ENCODE peak calls at places on chromosomes 3 and 15, in six cellular contexts. K is right cardiac atrium, X is kidney, H is WERI-Rb-1, E is RWPE2, G is tibial nerve. L is an unnamed sample.

GRCh38 chr15:77479015-77479414 is 58.3 kb downstream of the HMG20A start:
- DNase-seq in H (no peak), K (no peak), X (no peak), G (no peak), E (no peak), L (no peak)

GRCh38 chr3:50550079-50550736 is 17.3 kb downstream of the C3orf18 start:
- DNase-seq in E (no peak), X (no peak), K (peak), G (peak), H (peak), L (peak)

GRCh38 chr15:80095511-80095910 is 36.0 kb downstream of the ZFAND6 start:
- DNase-seq in K (no peak), E (no peak), G (no peak), H (no peak), X (no peak), L (peak)

GRCh38 chr3:58193682-58194407 is 16.9 kb downstream of the DNASE1L3 start:
- DNase-seq in X (no peak), E (no peak), G (no peak), K (no peak), H (no peak), L (no peak)

GRCh38 chr15:77419050-77419835 is 661 bp downstream of the PEAK1 start:
- DNase-seq in E (peak), K (peak), H (peak), G (peak), X (peak), L (peak)

GRCh38 chr15:31235298-31236183 is 91.1 kb upstream of the KLF13 start:
- DNase-seq in X (peak), H (no peak), G (no peak), E (peak), K (peak), L (peak)

GRCh38 chr15:94164202-94164807 is 67.1 kb upstream of the MCTP2 start:
- DNase-seq in X (no peak), E (no peak), H (peak), G (peak), K (no peak), L (peak)

GRCh38 chr3:171190668-171191067 is 164.1 kb upstream of the SLC2A2 start:
- DNase-seq in E (no peak), K (no peak), G (no peak), X (no peak), H (no peak), L (no peak)

GRCh38 chr3:148092624-148093194 is 605.0 kb upstream of the AGTR1 start:
- DNase-seq in G (no peak), X (no peak), E (no peak), K (no peak), H (no peak), L (no peak)

GRCh38 chr15:32986147-32986546 is 208.4 kb downstream of the FMN1 start:
- DNase-seq in H (no peak), X (no peak), E (no peak), G (no peak), K (no peak), L (no peak)

GRCh38 chr3:45426161-45426560 is 37.8 kb downstream of the LARS2 start:
- DNase-seq in X (no peak), K (no peak), G (no peak), H (no peak), E (no peak), L (no peak)

GRCh38 chr3:100893590-100893989 is 99.6 kb downstream of the ABI3BP start:
- DNase-seq in K (no peak), G (no peak), E (no peak), X (peak), H (peak), L (peak)

GRCh38 chr15:40942337-40942854 is 10.9 kb upstream of the CHAC1 start:
- DNase-seq in H (peak), K (peak), G (no peak), X (no peak), E (peak), L (no peak)

GRCh38 chr15:39180494-39180930 is 400.4 kb upstream of the THBS1 start:
- DNase-seq in G (no peak), H (no peak), X (no peak), E (no peak), K (no peak), L (no peak)

GRCh38 chr3:17322106-17322793 is 420.2 kb downstream of the TBC1D5 start:
- DNase-seq in E (no peak), G (no peak), H (no peak), X (no peak), K (no peak), L (no peak)

GRCh38 chr3:183392166-183393034 is 36.0 kb downstream of the MCF2L2 start:
- DNase-seq in X (no peak), H (no peak), E (no peak), K (no peak), G (no peak), L (no peak)

GRCh38 chr3:119649764-119650163 is 10.6 kb downstream of the POPDC2 start:
- DNase-seq in K (no peak), X (no peak), G (no peak), H (no peak), E (no peak), L (no peak)

GRCh38 chr3:144394052-144394451 is 422.4 kb downstream of the DIPK2A start:
- DNase-seq in H (no peak), G (no peak), E (no peak), K (no peak), X (no peak), L (no peak)

GRCh38 chr15:58247803-58248503 is 109.8 kb downstream of the AQP9 start:
- DNase-seq in E (no peak), H (no peak), X (no peak), K (peak), G (no peak), L (peak)

GRCh38 chr3:148178508-148178907 is 519.2 kb upstream of the AGTR1 start:
- DNase-seq in E (no peak), X (no peak), K (no peak), H (no peak), G (no peak), L (no peak)

GRCh38 chr15:61951949-61952348 is 108.3 kb downstream of the VPS13C start:
- DNase-seq in H (no peak), K (no peak), G (no peak), E (no peak), X (no peak), L (peak)

GRCh38 chr15:85443593-85444328 is 63.4 kb downstream of the AKAP13 start:
- DNase-seq in E (no peak), X (no peak), H (no peak), K (no peak), G (no peak), L (no peak)

GRCh38 chr15:71195242-71195641 is 80.0 kb downstream of the THSD4 start:
- DNase-seq in K (no peak), G (no peak), X (no peak), E (no peak), H (peak), L (no peak)

GRCh38 chr3:16665282-16665741 is 60.1 kb upstream of the DAZL start:
- DNase-seq in H (no peak), G (no peak), K (no peak), E (no peak), X (no peak), L (no peak)

GRCh38 chr3:140164922-140165590 is 230.1 kb downstream of the CLSTN2 start:
- DNase-seq in G (no peak), E (no peak), K (no peak), H (no peak), X (no peak), L (no peak)

GRCh38 chr15:82919231-82919886 is 33.2 kb downstream of the HOMER2 start:
- DNase-seq in K (no peak), X (peak), E (no peak), G (peak), H (no peak), L (peak)

GRCh38 chr3:170421147-170421641 is 2.5 kb downstream of the CLDN11 start:
- DNase-seq in X (no peak), E (no peak), K (peak), G (no peak), H (no peak), L (peak)

GRCh38 chr3:40463579-40463978 is 6.4 kb downstream of the RPL14 start:
- DNase-seq in H (no peak), K (no peak), E (no peak), G (no peak), X (no peak), L (no peak)

GRCh38 chr3:30495172-30496124 is 111.0 kb upstream of the TGFBR2 start:
- DNase-seq in G (no peak), K (no peak), E (no peak), X (no peak), H (no peak), L (no peak)

GRCh38 chr3:162719684-162720341 is 1223.2 kb downstream of the OTOL1 start:
- DNase-seq in X (no peak), E (no peak), K (no peak), G (no peak), H (no peak), L (no peak)

GRCh38 chr15:38864122-38864521 is 299.5 kb upstream of the RASGRP1 start:
- DNase-seq in K (no peak), H (no peak), G (no peak), X (no peak), E (no peak), L (no peak)

GRCh38 chr15:39666671-39667070 is 85.8 kb downstream of the THBS1 start:
- DNase-seq in X (no peak), E (no peak), K (no peak), H (no peak), G (no peak), L (no peak)

GRCh38 chr3:119352863-119353527 is 58.8 kb downstream of the ARHGAP31 start:
- DNase-seq in X (no peak), K (no peak), H (no peak), E (no peak), G (peak), L (no peak)

GRCh38 chr3:18740631-18741583 is 315.8 kb upstream of the SATB1 start:
- DNase-seq in E (no peak), G (peak), H (no peak), K (no peak), X (no peak), L (peak)

GRCh38 chr15:68279779-68280745 is 2.5 kb downstream of the FEM1B start:
- DNase-seq in H (no peak), E (no peak), G (no peak), X (no peak), K (no peak), L (no peak)

GRCh38 chr3:18531662-18532061 is 106.5 kb upstream of the SATB1 start:
- DNase-seq in H (no peak), X (no peak), K (no peak), E (no peak), G (no peak), L (no peak)

GRCh38 chr3:183449391-183449790 is 21.0 kb upstream of the MCF2L2 start:
- DNase-seq in H (no peak), E (no peak), G (no peak), X (no peak), K (no peak), L (peak)

GRCh38 chr3:140420621-140421357 is 257.1 kb upstream of the TRIM42 start:
- DNase-seq in H (no peak), E (no peak), K (peak), G (no peak), X (no peak), L (peak)

GRCh38 chr3:46503194-46503924 is 5.6 kb downstream of the RTP3 start:
- DNase-seq in K (no peak), G (no peak), E (no peak), X (no peak), H (no peak), L (no peak)

GRCh38 chr15:75672111-75672602 is 24.4 kb downstream of the SNX33 start:
- DNase-seq in X (no peak), G (no peak), H (peak), K (no peak), E (no peak), L (no peak)

GRCh38 chr15:75673426-75674247 is 25.9 kb downstream of the SNX33 start:
- DNase-seq in G (peak), X (peak), E (no peak), K (peak), H (peak), L (peak)

GRCh38 chr15:75671684-75672083 is 24.0 kb downstream of the SNX33 start:
- DNase-seq in X (no peak), E (no peak), G (no peak), K (no peak), H (no peak), L (no peak)

GRCh38 chr15:75674366-75674765 is 26.7 kb downstream of the SNX33 start:
- DNase-seq in E (no peak), X (no peak), H (no peak), G (no peak), K (no peak), L (no peak)

GRCh38 chr15:75672646-75673425 is 25.1 kb downstream of the SNX33 start:
- DNase-seq in H (peak), X (no peak), G (no peak), E (no peak), K (peak), L (peak)
- H3K27ac ChIP-seq in H (peak), X (peak), G (peak), E (peak), K (peak), L (no peak)

GRCh38 chr3:42264399-42265058 is 1.5 kb downstream of the CCK start:
- DNase-seq in G (no peak), E (peak), H (peak), K (no peak), X (peak), L (peak)

GRCh38 chr3:42265059-42265991 is 660 bp downstream of the CCK start:
- DNase-seq in E (no peak), K (no peak), G (no peak), X (no peak), H (no peak), L (no peak)

GRCh38 chr3:42266085-42266484 is at the start of gene CCK:
- DNase-seq in E (no peak), G (no peak), X (no peak), H (no peak), K (no peak), L (no peak)

GRCh38 chr3:42262525-42262924 is 3.5 kb downstream of the CCK start:
- DNase-seq in X (no peak), G (no peak), E (peak), K (no peak), H (no peak), L (no peak)

GRCh38 chr3:42263354-42264346 is 2.3 kb downstream of the CCK start:
- DNase-seq in H (peak), X (no peak), G (no peak), K (no peak), E (no peak), L (no peak)
- H3K4me3 ChIP-seq in H (peak), X (no peak), G (no peak), K (no peak), E (no peak), L (no peak)

GRCh38 chr3:73568371-73568862 is 56.3 kb downstream of the PDZRN3 start:
- DNase-seq in E (no peak), X (no peak), H (no peak), G (no peak), K (no peak), L (no peak)
- H3K27ac ChIP-seq in E (no peak), X (no peak), H (no peak), G (no peak), K (no peak), L (no peak)

DNA sequence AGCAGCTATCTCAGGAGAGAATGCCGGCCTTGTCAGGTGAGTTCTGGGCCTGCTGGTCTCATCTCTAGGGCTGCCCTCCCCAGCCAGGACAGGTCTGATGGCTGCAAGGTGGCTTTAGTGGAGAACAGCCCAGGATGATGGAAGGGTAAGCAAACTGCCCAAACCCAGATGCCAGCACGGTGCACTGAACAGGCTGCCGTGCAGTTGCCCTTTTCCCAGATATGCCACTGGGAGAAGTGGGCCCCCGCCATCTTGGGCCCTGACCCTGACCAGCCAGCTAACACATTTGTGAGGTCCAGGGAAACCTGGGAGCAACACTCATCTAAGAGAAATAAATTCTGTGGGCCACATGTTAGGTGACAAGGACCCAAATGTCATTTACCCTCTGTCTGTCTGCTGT is 1.6 kb downstream of the ITIH1 start:
- DNase-seq in G (no peak), H (no peak), K (no peak), X (no peak), E (no peak), L (no peak)
- H3K4me3 ChIP-seq in G (no peak), H (no peak), K (no peak), X (no peak), E (no peak), L (no peak)

DNA sequence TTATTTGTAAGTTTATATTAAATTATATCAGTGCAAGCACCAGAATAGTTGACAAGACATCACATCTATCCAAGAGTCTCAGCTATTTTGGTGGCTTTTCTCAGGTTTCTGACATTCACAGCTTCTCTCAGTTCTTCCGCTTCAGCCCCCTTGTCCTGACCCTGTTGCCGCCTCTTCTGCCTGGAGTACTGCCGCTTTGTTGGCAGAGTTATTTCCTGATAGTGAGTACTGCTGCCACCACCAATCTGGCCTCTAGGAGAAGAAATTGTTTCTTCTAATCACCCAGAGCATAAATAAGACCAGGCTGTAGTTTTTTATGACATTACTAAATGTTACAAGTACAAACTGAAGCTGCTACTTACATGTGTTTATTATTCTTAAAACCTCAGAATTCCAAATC is 470.1 kb downstream of the NSUN3 start:
- DNase-seq in K (no peak), E (no peak), G (no peak), X (no peak), H (no peak), L (no peak)
- H3K27ac ChIP-seq in K (no peak), E (no peak), G (no peak), X (no peak), H (no peak), L (no peak)

GRCh38 chr15:63891763-63892123 is 58.0 kb upstream of the HERC1 start:
- DNase-seq in K (no peak), H (no peak), E (no peak), X (peak), G (no peak), L (no peak)
- H3K4me3 ChIP-seq in K (no peak), H (no peak), E (no peak), X (no peak), G (no peak), L (no peak)